ENCODE peak calls at places on chromosomes 7 and 10, in four cellular contexts. K is lung; E is stomach; F is CD8-positive, alpha-beta memory T cell. A is an unnamed sample.

GRCh38 chr7:157671358-157672255 is 334.8 kb downstream of the DNAJB6 start:
- DNase-seq in K (no peak), E (no peak), F (no peak), A (no peak)

GRCh38 chr7:27972272-27972671 is 208.3 kb downstream of the JAZF1 start:
- DNase-seq in K (no peak), E (no peak), F (no peak), A (peak)

GRCh38 chr10:61847640-61848039 is 53.9 kb upstream of the ARID5B start:
- DNase-seq in K (no peak), E (no peak), F (no peak), A (no peak)

GRCh38 chr10:133071801-133072595 is 15.7 kb upstream of the ADGRA1 start:
- DNase-seq in K (no peak), E (no peak), F (no peak), A (no peak)

GRCh38 chr10:7014721-7015120 is 396.1 kb downstream of the SFMBT2 start:
- DNase-seq in K (no peak), E (no peak), F (no peak), A (no peak)

GRCh38 chr10:78470267-78471103 is 436.8 kb downstream of the RPS24 start:
- DNase-seq in K (no peak), E (no peak), F (no peak), A (no peak)

GRCh38 chr7:33807779-33808482 is 97.4 kb upstream of the BMPER start:
- DNase-seq in K (no peak), E (no peak), F (no peak), A (peak)

GRCh38 chr10:27223964-27224363 is 16.6 kb downstream of the ACBD5 start:
- DNase-seq in K (peak), E (peak), F (peak), A (peak)

GRCh38 chr7:137717811-137718271 is 128.9 kb downstream of the DGKI start:
- DNase-seq in K (no peak), E (no peak), F (no peak), A (no peak)

GRCh38 chr7:46291601-46292150 is 370.6 kb upstream of the IGFBP3 start:
- DNase-seq in K (no peak), E (no peak), F (no peak), A (no peak)

GRCh38 chr7:81606078-81606863 is 163.6 kb downstream of the HGF start:
- DNase-seq in K (no peak), E (no peak), F (no peak), A (no peak)

GRCh38 chr7:32062150-32062549 is 8.1 kb downstream of the PDE1C start:
- DNase-seq in K (peak), E (peak), F (no peak), A (peak)

GRCh38 chr10:62443866-62444265 is 69.7 kb downstream of the ZNF365 start:
- DNase-seq in K (no peak), E (no peak), F (no peak), A (no peak)

GRCh38 chr10:3143366-3143765 is 29.2 kb downstream of the PITRM1 start:
- DNase-seq in K (no peak), E (no peak), F (no peak), A (no peak)

GRCh38 chr10:55628260-55628701 is 732.8 kb downstream of the ZWINT start:
- DNase-seq in K (no peak), E (peak), F (no peak), A (no peak)

GRCh38 chr10:55627526-55628170 is 733.4 kb downstream of the ZWINT start:
- DNase-seq in K (no peak), E (no peak), F (no peak), A (no peak)

GRCh38 chr10:55630491-55631056 is 730.5 kb downstream of the ZWINT start:
- DNase-seq in K (no peak), E (no peak), F (no peak), A (no peak)

GRCh38 chr10:55629792-55630490 is 731.1 kb downstream of the ZWINT start:
- DNase-seq in K (no peak), E (peak), F (no peak), A (no peak)

GRCh38 chr10:55631071-55631654 is 729.9 kb downstream of the ZWINT start:
- DNase-seq in K (peak), E (peak), F (no peak), A (no peak)
- H3K4me3 ChIP-seq in K (peak), E (peak), F (no peak), A (no peak)

DNA sequence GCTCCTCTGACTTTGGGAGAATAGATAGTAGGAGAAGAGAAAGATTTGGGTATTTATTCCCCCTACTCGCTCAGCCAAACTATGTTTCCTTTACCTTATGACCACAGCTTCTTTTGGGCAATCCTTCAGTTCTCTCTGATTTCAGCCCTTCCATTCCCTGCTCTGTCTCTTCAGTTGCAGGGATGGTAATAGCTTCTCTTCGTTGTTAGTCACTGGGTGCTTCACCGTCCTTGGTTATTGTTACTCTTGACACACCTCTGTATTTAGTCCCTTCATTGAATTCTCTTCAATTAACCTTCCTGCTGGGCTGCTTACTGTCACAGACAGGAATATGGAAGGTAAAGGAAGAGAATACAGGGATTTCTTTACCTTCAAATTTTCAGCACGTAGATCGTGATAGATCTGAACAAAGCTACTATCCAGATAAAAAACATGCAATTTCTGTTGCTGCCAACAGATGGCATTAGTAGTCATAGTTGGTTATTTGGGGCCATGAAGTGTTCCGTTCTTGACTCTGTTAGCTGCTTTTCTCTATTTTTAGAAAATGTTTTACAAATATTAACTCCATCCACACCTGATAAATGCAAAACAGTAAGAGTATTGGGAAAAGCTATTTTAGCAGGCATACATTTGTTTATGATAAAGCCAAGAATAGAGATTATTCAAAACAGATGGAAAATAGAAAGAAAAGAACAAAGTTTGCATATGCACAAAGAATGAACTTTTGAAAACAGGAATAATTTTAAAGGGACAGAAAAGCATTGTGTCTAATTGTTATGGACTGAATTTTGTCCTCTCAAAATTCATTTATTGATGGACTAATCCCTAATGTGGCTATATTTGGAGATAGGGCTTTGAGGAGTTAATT is 14.0 kb upstream of the PTTG1IP2 start:
- DNase-seq in K (no peak), E (no peak), F (no peak), A (peak)
- H3K4me3 ChIP-seq in K (no peak), E (no peak), F (no peak), A (no peak)

DNA sequence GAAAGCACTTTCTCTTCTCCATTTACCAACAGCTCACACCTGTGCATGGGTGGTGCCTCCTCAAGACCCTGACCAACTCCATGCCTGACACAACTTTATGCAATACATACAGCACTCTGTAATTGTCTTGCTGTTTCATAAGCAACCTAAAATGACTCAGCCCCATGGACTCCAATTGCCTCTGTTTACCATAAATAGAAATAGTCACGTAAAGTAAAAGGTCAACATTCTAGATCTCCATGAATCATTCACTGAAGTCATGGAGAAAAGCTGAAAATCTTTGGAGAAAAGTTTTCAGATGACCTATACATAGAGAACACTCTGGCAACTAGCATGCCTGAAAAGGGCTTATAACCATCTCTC is 95.7 kb upstream of the KCNIP2 start:
- DNase-seq in K (no peak), E (no peak), F (no peak), A (no peak)
- H3K4me3 ChIP-seq in K (no peak), E (no peak), F (no peak), A (no peak)

GRCh38 chr7:1913290-1914282 is 243.5 kb downstream of the ELFN1 start:
- DNase-seq in K (no peak), E (no peak), F (no peak), A (no peak)
- H3K4me3 ChIP-seq in K (no peak), E (no peak), F (no peak), A (no peak)

GRCh38 chr10:122149138-122149606 is 121.9 kb upstream of the BTBD16 start:
- DNase-seq in K (no peak), E (no peak), F (no peak), A (no peak)
- H3K4me3 ChIP-seq in K (no peak), E (no peak), F (no peak), A (no peak)

DNA sequence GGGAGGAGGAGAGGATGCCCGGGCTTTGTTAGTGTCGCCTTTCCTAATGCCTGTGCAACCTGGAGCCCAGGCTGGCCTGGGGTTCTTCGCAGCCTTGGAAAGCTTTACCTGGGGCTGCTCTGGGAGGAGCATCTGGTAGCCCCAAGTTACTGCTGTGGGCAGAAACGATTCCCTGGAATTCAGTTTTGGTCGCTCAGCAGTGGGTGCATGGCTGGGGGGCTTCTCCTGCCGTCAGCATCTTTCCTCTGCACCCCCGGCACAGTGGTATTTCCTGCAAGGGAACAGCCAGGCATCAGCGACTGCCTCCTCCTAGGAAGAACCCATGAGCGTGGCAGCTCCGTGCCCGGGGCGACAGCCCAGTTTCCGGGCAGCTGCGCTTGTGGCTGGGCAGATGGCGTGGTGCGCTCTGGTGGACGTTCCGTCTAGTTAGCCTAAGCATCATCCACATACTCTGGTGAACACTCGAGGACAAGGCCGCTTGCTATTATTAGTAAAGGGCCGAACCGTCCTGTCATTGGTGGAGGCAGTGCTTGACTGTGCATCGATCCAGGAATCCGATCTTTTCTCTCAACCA is 107.0 kb upstream of the BTBD16 start:
- DNase-seq in K (no peak), E (no peak), F (no peak), A (no peak)
- H3K4me3 ChIP-seq in K (no peak), E (peak), F (no peak), A (no peak)

GRCh38 chr7:50266893-50267386 is 37.6 kb upstream of the IKZF1 start:
- DNase-seq in K (no peak), E (peak), F (peak), A (peak)

GRCh38 chr7:50265968-50266694 is 38.4 kb upstream of the IKZF1 start:
- DNase-seq in K (no peak), E (no peak), F (no peak), A (no peak)

GRCh38 chr7:50267525-50268041 is 36.9 kb upstream of the IKZF1 start:
- DNase-seq in K (no peak), E (no peak), F (no peak), A (no peak)

GRCh38 chr7:50268990-50269389 is 35.5 kb upstream of the IKZF1 start:
- DNase-seq in K (no peak), E (no peak), F (no peak), A (no peak)

GRCh38 chr7:50268223-50268622 is 36.3 kb upstream of the IKZF1 start:
- DNase-seq in K (no peak), E (no peak), F (no peak), A (no peak)
- H3K4me3 ChIP-seq in K (no peak), E (no peak), F (peak), A (no peak)